ENCODE peak calls at places on chromosomes 11 and 22, in six cellular contexts. L, Q, Y, O, P and G are unnamed samples.

GRCh38 chr11:122733301-122733686 is 77.8 kb downstream of the UBASH3B start:
- DNase-seq in L (peak; percentile 53), Q (no peak), Y (no peak), O (peak; percentile 59), P (no peak), G (no peak)

GRCh38 chr11:15843309-15843857 is 513.0 kb downstream of the SOX6 start:
- DNase-seq in L (no peak), Q (no peak), Y (no peak), O (peak; percentile 53), P (no peak), G (no peak)

GRCh38 chr11:110148775-110149744 is 55.9 kb downstream of the ZC3H12C start:
- DNase-seq in L (peak; percentile 96), Q (no peak), Y (no peak), O (no peak), P (no peak), G (no peak)

GRCh38 chr11:99422581-99423434 is 402.1 kb downstream of the CNTN5 start:
- DNase-seq in L (no peak), Q (no peak), Y (no peak), O (no peak), P (no peak), G (no peak)

GRCh38 chr11:63535734-63536133 is 874 bp upstream of the PLAAT4 start:
- DNase-seq in L (no peak), Q (no peak), Y (no peak), O (no peak), P (no peak), G (no peak)

GRCh38 chr11:76640540-76640939 is 30.0 kb downstream of the LRRC32 start:
- DNase-seq in L (no peak), Q (no peak), Y (peak; percentile 8), O (no peak), P (no peak), G (no peak)

GRCh38 chr11:19715373-19715772 is 2.7 kb downstream of the NAV2 start:
- DNase-seq in L (peak; percentile 93), Q (no peak), Y (no peak), O (no peak), P (no peak), G (no peak)

GRCh38 chr11:90753546-90753945 is 530.7 kb upstream of the CHORDC1 start:
- DNase-seq in L (no peak), Q (no peak), Y (no peak), O (no peak), P (peak; percentile 65), G (no peak)

GRCh38 chr22:19855504-19856409 is 1.1 kb upstream of the GNB1L start:
- DNase-seq in L (peak; percentile 51), Q (peak; percentile 48), Y (peak; percentile 84), O (no peak), P (peak; percentile 75), G (peak; percentile 69)

GRCh38 chr11:32985600-32985999 is 30.1 kb upstream of the DEPDC7 start:
- DNase-seq in L (no peak), Q (no peak), Y (no peak), O (no peak), P (no peak), G (no peak)

GRCh38 chr11:130434521-130435223 is 6.3 kb upstream of the ADAMTS8 start:
- DNase-seq in L (peak; percentile 84), Q (peak; percentile 74), Y (peak; percentile 71), O (peak; percentile 78), P (peak; percentile 67), G (peak; percentile 73)

GRCh38 chr11:27058456-27058855 is 17.8 kb downstream of the BBOX1 start:
- DNase-seq in L (no peak), Q (no peak), Y (no peak), O (no peak), P (no peak), G (no peak)

GRCh38 chr22:47967841-47968240 is 1205.4 kb downstream of the TBC1D22A start:
- DNase-seq in L (no peak), Q (peak; percentile 17), Y (no peak), O (no peak), P (no peak), G (no peak)

GRCh38 chr22:25908755-25909154 is 166.8 kb downstream of the MYO18B start:
- DNase-seq in L (no peak), Q (no peak), Y (no peak), O (no peak), P (no peak), G (no peak)

GRCh38 chr11:17277024-17277584 is 565 bp downstream of the NUCB2 start:
- DNase-seq in L (peak; percentile 56), Q (no peak), Y (no peak), O (no peak), P (peak; percentile 1), G (no peak)

GRCh38 chr22:35612903-35613302 is 4.2 kb downstream of the MB start:
- DNase-seq in L (no peak), Q (no peak), Y (no peak), O (peak; percentile 74), P (no peak), G (no peak)

GRCh38 chr11:11027271-11027670 is 169.4 kb upstream of the ZBED5 start:
- DNase-seq in L (no peak), Q (no peak), Y (no peak), O (no peak), P (no peak), G (no peak)

GRCh38 chr11:121207485-121208115 is 85.0 kb upstream of the SC5D start:
- DNase-seq in L (no peak), Q (no peak), Y (no peak), O (no peak), P (no peak), G (no peak)

GRCh38 chr11:92626624-92627023 is 342.8 kb upstream of the MTNR1B start:
- DNase-seq in L (no peak), Q (no peak), Y (no peak), O (no peak), P (no peak), G (no peak)

GRCh38 chr11:32187106-32187505 is 96.2 kb downstream of the RCN1 start:
- DNase-seq in L (no peak), Q (no peak), Y (no peak), O (no peak), P (no peak), G (no peak)

GRCh38 chr22:19644314-19645223 is 69.7 kb upstream of the SEPTIN5 start:
- DNase-seq in L (no peak), Q (no peak), Y (no peak), O (no peak), P (no peak), G (no peak)

GRCh38 chr11:119483881-119484371 is 61.0 kb upstream of the THY1 start:
- DNase-seq in L (no peak), Q (no peak), Y (peak; percentile 11), O (no peak), P (no peak), G (no peak)

GRCh38 chr11:66289548-66290331 is 797 bp upstream of the YIF1A start:
- DNase-seq in L (no peak), Q (peak; percentile 90), Y (peak; percentile 78), O (peak; percentile 78), P (peak; percentile 79), G (no peak)

GRCh38 chr22:47802446-47802845 is 1040.0 kb downstream of the TBC1D22A start:
- DNase-seq in L (no peak), Q (no peak), Y (no peak), O (no peak), P (no peak), G (no peak)

GRCh38 chr22:33451851-33452469 is 393.8 kb upstream of the SYN3 start:
- DNase-seq in L (no peak), Q (no peak), Y (no peak), O (no peak), P (no peak), G (no peak)

GRCh38 chr11:106683435-106683834 is 334.8 kb downstream of the GUCY1A2 start:
- DNase-seq in L (no peak), Q (no peak), Y (no peak), O (no peak), P (no peak), G (no peak)